ENCODE peak calls at places on chromosomes 7 and 10, in eight cellular contexts. F is vagina, Z is heart right ventricle, N is H9, J is left ventricle myocardium inferior, V is hepatocyte, G is GM23338, W is mammary epithelial cell. P is an unnamed sample.

GRCh38 chr7:42235734-42236133 is 1.3 kb downstream of the GLI3 start:
- DNase-seq in Z (peak), J (no peak), V (peak), N (no peak), G (no peak), W (peak), F (no peak), P (no peak)

GRCh38 chr7:103866919-103867318 is 122.5 kb downstream of the RELN start:
- DNase-seq in Z (no peak), J (no peak), N (no peak), W (no peak), G (no peak), V (no peak), F (no peak), P (no peak)

GRCh38 chr10:63667596-63667995 is 146.4 kb downstream of the REEP3 start:
- DNase-seq in F (no peak), V (no peak), N (no peak), Z (no peak), J (no peak), W (no peak), G (no peak), P (no peak)

GRCh38 chr7:29557954-29558353 is 5.7 kb upstream of the PRR15 start:
- DNase-seq in J (no peak), F (no peak), W (peak), N (peak), Z (no peak), V (peak), G (peak), P (no peak)

GRCh38 chr10:121168513-121169216 is 317.5 kb downstream of the WDR11 start:
- DNase-seq in N (peak), Z (no peak), V (no peak), J (no peak), F (no peak), W (no peak), G (peak), P (no peak)

GRCh38 chr7:128835790-128836641 is 5.8 kb downstream of the FLNC start:
- DNase-seq in V (no peak), W (no peak), G (no peak), J (no peak), Z (peak), N (no peak), F (no peak), P (no peak)

GRCh38 chr10:17533731-17534130 is 79.3 kb upstream of the ST8SIA6 start:
- DNase-seq in V (no peak), N (no peak), F (no peak), G (no peak), W (peak), J (no peak), Z (no peak), P (no peak)

GRCh38 chr10:89163265-89163995 is 43.7 kb downstream of the CH25H start:
- DNase-seq in J (peak), F (no peak), W (peak), G (no peak), V (no peak), N (no peak), Z (no peak), P (peak)

GRCh38 chr10:49539320-49539885 is 482 bp upstream of the ERCC6 start:
- DNase-seq in Z (peak), N (peak), G (peak), J (peak), W (peak), F (peak), V (peak), P (no peak)

GRCh38 chr7:16918288-16918895 is 36.6 kb upstream of the AGR3 start:
- DNase-seq in G (peak), J (no peak), V (peak), N (no peak), W (peak), Z (no peak), F (no peak), P (no peak)

GRCh38 chr7:36309301-36309700 is 80.4 kb upstream of the ANLN start:
- DNase-seq in F (peak), W (no peak), N (no peak), J (no peak), V (no peak), Z (no peak), G (no peak), P (no peak)

GRCh38 chr7:73774923-73775322 is 4.9 kb upstream of the CLDN3 start:
- DNase-seq in W (peak), G (no peak), J (no peak), F (no peak), Z (no peak), V (no peak), N (no peak), P (no peak)

GRCh38 chr7:135718219-135718618 is 9.8 kb downstream of the SLC13A4 start:
- DNase-seq in N (no peak), W (no peak), F (no peak), J (no peak), V (no peak), G (no peak), Z (no peak), P (no peak)

GRCh38 chr10:133461841-133462240 is 8.1 kb downstream of the SCART1 start:
- DNase-seq in V (no peak), Z (no peak), N (no peak), J (no peak), G (no peak), W (no peak), F (peak), P (no peak)

GRCh38 chr10:63241898-63242297 is 108.8 kb downstream of the NRBF2 start:
- DNase-seq in F (no peak), V (no peak), W (no peak), Z (no peak), G (no peak), J (no peak), N (no peak), P (no peak)

GRCh38 chr7:64877714-64878610 is 25.1 kb upstream of the ZNF273 start:
- DNase-seq in F (peak), V (no peak), Z (no peak), W (no peak), N (peak), G (no peak), J (no peak), P (no peak)

GRCh38 chr7:41584746-41585145 is 118.1 kb downstream of the INHBA start:
- DNase-seq in N (no peak), G (no peak), W (peak), Z (no peak), V (no peak), J (no peak), F (no peak), P (no peak)

GRCh38 chr10:5691786-5692185 is 7.1 kb downstream of the TASOR2 start:
- DNase-seq in F (no peak), V (no peak), G (peak), W (peak), J (no peak), Z (no peak), N (no peak), P (no peak)

GRCh38 chr10:46314046-46314445 is 27.2 kb downstream of the ANTXRL start:
- DNase-seq in V (no peak), W (no peak), Z (no peak), N (peak), J (no peak), G (no peak), F (no peak), P (no peak)

GRCh38 chr7:157516311-157516710 is 179.5 kb downstream of the DNAJB6 start:
- DNase-seq in F (no peak), Z (no peak), W (no peak), G (no peak), J (no peak), V (no peak), N (no peak), P (no peak)

GRCh38 chr10:116385994-116386809 is 41.4 kb upstream of the PNLIPRP3 start:
- DNase-seq in J (no peak), N (no peak), V (peak), W (peak), F (no peak), G (peak), Z (no peak), P (no peak)

GRCh38 chr10:62237506-62237905 is 31.1 kb downstream of the RTKN2 start:
- DNase-seq in F (no peak), J (no peak), W (no peak), V (no peak), Z (no peak), G (no peak), N (no peak), P (no peak)

GRCh38 chr10:124428207-124428777 is 9.6 kb upstream of the OAT start:
- DNase-seq in Z (no peak), F (no peak), G (no peak), V (no peak), W (no peak), J (no peak), N (no peak), P (no peak)

GRCh38 chr7:148856891-148857290 is 27.2 kb downstream of the EZH2 start:
- DNase-seq in V (no peak), N (no peak), J (no peak), Z (no peak), F (no peak), W (peak), G (no peak), P (no peak)

GRCh38 chr7:77247206-77247850 is 47.7 kb upstream of the FGL2 start:
- DNase-seq in Z (peak), W (peak), J (peak), V (peak), N (peak), F (no peak), G (peak), P (peak)

GRCh38 chr10:91683976-91684375 is 51.1 kb upstream of the PPP1R3C start:
- DNase-seq in W (peak), V (no peak), Z (no peak), G (peak), F (no peak), N (no peak), J (no peak), P (no peak)

GRCh38 chr7:139658919-139659675 is 118.7 kb downstream of the HIPK2 start:
- DNase-seq in V (no peak), N (no peak), F (no peak), Z (no peak), G (peak), W (peak), J (no peak), P (no peak)

GRCh38 chr7:45181286-45181960 is 23.8 kb downstream of the RAMP3 start:
- DNase-seq in J (no peak), F (no peak), W (no peak), V (no peak), G (no peak), N (peak), Z (no peak), P (no peak)

GRCh38 chr7:139471740-139472353 is 11.6 kb downstream of the KLRG2 start:
- DNase-seq in Z (no peak), V (no peak), J (no peak), W (peak), N (no peak), G (no peak), F (no peak), P (no peak)

GRCh38 chr7:47635091-47636090 is 53.5 kb upstream of the TNS3 start:
- DNase-seq in Z (peak), G (peak), F (no peak), V (peak), N (peak), W (peak), J (no peak), P (no peak)

GRCh38 chr7:50805425-50806130 is 22.9 kb upstream of the GRB10 start:
- DNase-seq in G (no peak), V (no peak), N (no peak), J (no peak), W (peak), F (no peak), Z (no peak), P (no peak)

GRCh38 chr7:139490130-139490529 is 6.7 kb upstream of the KLRG2 start:
- DNase-seq in W (peak), F (no peak), V (no peak), N (no peak), Z (no peak), G (no peak), J (no peak), P (no peak)

GRCh38 chr10:15373199-15373598 is 2.1 kb upstream of the FAM171A1 start:
- DNase-seq in F (no peak), G (no peak), W (no peak), Z (no peak), N (no peak), V (no peak), J (no peak), P (no peak)

GRCh38 chr10:15369642-15370211 is 1.4 kb downstream of the FAM171A1 start:
- DNase-seq in J (peak), G (peak), V (peak), F (no peak), N (peak), Z (peak), W (no peak), P (no peak)

GRCh38 chr10:15370212-15370740 is 813 bp downstream of the FAM171A1 start:
- DNase-seq in Z (peak), V (peak), J (peak), G (peak), N (no peak), F (no peak), W (peak), P (no peak)

GRCh38 chr10:15368456-15368855 is 2.6 kb downstream of the FAM171A1 start:
- DNase-seq in Z (no peak), W (no peak), G (no peak), N (no peak), V (no peak), J (no peak), F (no peak), P (no peak)

DNA sequence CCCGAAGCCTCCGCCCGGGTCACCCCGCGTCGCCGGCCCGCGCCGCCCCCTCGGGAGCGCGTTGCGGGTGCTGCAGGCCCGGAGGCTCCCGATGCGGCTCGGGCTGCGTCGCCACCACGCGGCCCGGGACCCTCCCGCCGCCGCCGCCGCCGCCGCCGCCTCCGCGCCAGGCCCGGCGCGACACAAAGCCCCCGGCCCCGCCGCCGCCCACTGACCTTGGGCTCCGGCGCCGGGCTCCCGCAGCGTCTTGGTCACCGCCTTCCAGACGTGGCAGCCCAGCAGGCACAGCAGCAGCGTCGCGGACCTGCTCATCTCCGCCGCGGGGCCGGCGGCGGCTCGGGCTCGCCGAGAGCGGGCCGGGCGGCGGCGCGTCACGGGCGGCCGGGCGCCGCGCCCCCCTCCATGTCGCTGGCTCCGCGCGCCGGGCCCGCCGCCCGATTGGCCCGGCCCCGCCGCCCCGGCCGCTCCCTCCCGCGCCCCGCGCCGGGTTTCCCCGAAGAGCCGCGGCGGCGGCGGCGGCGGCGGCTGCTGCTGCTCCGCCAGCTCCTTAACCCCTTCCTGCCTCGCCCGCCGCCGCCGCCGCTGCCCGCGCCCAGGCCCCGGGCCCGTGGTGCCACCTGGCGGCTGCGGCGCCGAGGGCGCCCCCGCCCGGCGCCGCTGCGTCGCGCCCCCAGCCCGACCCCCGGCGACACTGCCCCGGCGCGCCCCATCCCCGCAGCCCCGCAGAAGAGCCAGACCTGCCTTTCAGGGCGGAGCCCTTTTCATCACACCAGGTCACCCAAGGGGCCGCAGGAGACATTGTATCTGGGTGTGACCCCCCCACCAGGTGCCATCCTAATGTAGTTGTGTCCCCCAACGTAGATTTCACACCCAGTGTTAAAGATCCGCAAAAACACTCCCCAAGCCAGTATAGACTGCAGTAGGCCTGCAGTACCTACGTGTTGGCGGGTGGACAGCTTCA is at the start of gene FAM171A1:
- DNase-seq in N (peak), Z (peak), F (no peak), V (peak), W (peak), J (peak), G (peak), P (no peak)
- TF ChIP-seq CTCF in N (no peak), Z (no peak), F (no peak), V (peak), W (peak), J (peak), G (peak), P (no peak)

GRCh38 chr10:24914148-24914547 is 38.3 kb downstream of the PRTFDC1 start:
- DNase-seq in Z (no peak), N (no peak), J (no peak), G (no peak), V (no peak), F (no peak), W (no peak), P (no peak)

GRCh38 chr10:24908793-24909423 is 43.5 kb downstream of the PRTFDC1 start:
- DNase-seq in Z (no peak), N (no peak), W (peak), F (no peak), V (peak), J (no peak), G (no peak), P (no peak)

GRCh38 chr10:24910574-24910973 is 41.8 kb downstream of the PRTFDC1 start:
- DNase-seq in W (no peak), V (no peak), Z (no peak), F (no peak), G (no peak), J (no peak), N (no peak), P (no peak)

GRCh38 chr10:24915304-24915703 is 37.1 kb downstream of the PRTFDC1 start:
- DNase-seq in W (no peak), N (no peak), G (no peak), J (no peak), V (no peak), Z (no peak), F (no peak), P (no peak)

DNA sequence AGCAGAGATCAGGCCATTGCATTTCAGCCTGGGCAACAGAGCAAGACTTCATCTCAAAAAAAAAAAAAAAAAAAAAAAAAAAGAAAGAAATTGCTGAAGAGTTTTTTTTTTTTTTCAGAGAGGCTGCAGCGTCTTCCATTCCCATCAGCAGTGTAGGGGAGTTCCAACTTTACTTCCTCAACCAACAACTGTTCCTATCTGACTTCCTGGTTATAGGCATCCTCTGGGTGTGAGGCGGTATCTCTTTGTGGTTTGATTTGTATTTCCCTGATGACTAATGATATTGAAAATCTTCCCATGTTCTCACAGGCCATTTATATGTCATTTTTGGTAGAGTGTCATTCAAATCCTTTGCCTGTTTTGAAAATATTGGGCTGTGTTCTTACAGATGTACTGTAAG is 40.2 kb downstream of the PRTFDC1 start:
- DNase-seq in G (no peak), J (no peak), N (no peak), F (no peak), Z (no peak), W (peak), V (no peak), P (no peak)
- H3K27ac ChIP-seq in G (no peak), J (no peak), N (no peak), F (no peak), Z (peak), W (no peak), V (no peak), P (no peak)

GRCh38 chr10:70576803-70577517 is 25.6 kb downstream of the PRF1 start:
- DNase-seq in Z (no peak), J (no peak), N (no peak), W (peak), F (no peak), V (no peak), G (no peak), P (no peak)
- TF ChIP-seq CTCF in Z (no peak), J (no peak), N (no peak), W (no peak), F (no peak), V (no peak), G (no peak), P (no peak)

DNA sequence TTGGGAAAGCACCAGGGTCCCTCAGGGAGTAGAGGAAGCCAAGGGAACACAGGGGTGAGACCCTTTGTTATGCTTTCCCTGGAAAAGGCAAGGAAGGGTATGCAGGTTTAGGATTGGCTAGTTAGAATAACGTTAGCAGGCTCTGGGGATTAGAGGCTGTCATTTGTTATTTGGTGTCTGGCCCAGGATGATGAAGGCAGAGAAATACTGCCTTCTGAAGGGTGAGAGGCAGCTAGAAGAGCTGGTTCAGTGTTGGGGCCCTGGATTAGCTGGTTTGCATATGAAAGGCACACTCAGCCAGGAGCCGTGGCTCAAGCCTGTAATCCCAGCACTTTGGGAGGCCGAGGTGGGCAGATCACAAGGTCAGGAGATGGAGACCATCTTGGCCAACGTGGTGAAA is 3.0 kb upstream of the PILRA start:
- DNase-seq in Z (no peak), N (peak), V (no peak), F (no peak), J (no peak), W (no peak), G (peak), P (no peak)
- H3K27ac ChIP-seq in Z (peak), N (no peak), V (no peak), F (no peak), J (peak), W (no peak), G (peak), P (peak)

DNA sequence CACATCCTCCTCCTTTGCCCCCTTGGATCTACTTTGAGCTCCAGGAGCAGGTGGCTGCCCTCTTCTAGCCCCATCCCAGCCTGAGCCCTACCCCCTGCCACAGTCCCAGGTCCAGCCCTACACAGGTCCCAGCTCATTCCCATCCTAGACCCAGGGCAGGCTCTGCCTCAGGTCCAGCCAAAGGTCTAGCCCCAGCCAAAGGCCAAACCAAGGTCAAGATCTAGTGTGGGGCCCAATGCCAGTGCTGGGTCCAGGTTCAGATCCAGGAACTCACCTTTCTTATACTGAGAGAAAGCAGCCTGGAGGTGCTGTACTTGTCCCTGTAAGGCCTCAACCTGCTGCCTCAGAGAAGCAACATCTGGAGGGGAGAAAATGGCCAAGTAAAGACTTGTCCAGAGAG is 8.5 kb downstream of the SFTPD start:
- DNase-seq in J (no peak), W (no peak), G (no peak), N (no peak), V (no peak), F (peak), Z (no peak), P (no peak)
- TF ChIP-seq CTCF in J (no peak), W (no peak), G (no peak), N (no peak), V (no peak), F (no peak), Z (no peak), P (no peak)

GRCh38 chr10:21926358-21926890 is 77.1 kb downstream of the DNAJC1 start:
- DNase-seq in J (no peak), Z (no peak), F (no peak), N (no peak), V (no peak), G (no peak), W (peak), P (no peak)
- H3K27ac ChIP-seq in J (no peak), Z (no peak), F (no peak), N (no peak), V (peak), G (no peak), W (peak), P (no peak)

GRCh38 chr10:75304740-75305380 is 69.1 kb upstream of the COMTD1 start:
- DNase-seq in Z (no peak), W (no peak), V (no peak), N (no peak), J (no peak), G (no peak), F (no peak), P (no peak)

GRCh38 chr10:75302029-75302428 is 66.3 kb upstream of the COMTD1 start:
- DNase-seq in G (no peak), J (no peak), V (no peak), F (no peak), W (no peak), Z (no peak), N (no peak), P (no peak)

GRCh38 chr10:75305675-75306074 is 69.9 kb upstream of the COMTD1 start:
- DNase-seq in G (no peak), V (no peak), F (no peak), N (no peak), Z (no peak), J (no peak), W (no peak), P (no peak)

GRCh38 chr10:75304313-75304712 is 68.6 kb upstream of the COMTD1 start:
- DNase-seq in F (no peak), W (no peak), J (no peak), G (no peak), V (no peak), N (no peak), Z (no peak), P (no peak)

GRCh38 chr10:75303045-75303777 is 67.5 kb upstream of the COMTD1 start:
- DNase-seq in W (no peak), V (no peak), J (no peak), F (no peak), Z (no peak), G (no peak), N (no peak), P (no peak)
- TF ChIP-seq CTCF in W (peak), V (no peak), J (no peak), F (no peak), Z (no peak), G (no peak), N (no peak), P (no peak)

P was measured in esophagus squamous epithelium.